ENCODE peak calls at places on chromosome 15, in seven cellular contexts. One of them, this sample, is unnamed. For H3K9me3 and H3K4me1, the result is how much of the 10 kb centered on the place peaks cover.

GRCh38 chr15:92810418-92811138 is 89.5 kb upstream of the CHD2 start:
- DNase-seq in CD4-positive, CD25-positive, alpha-beta regulatory T cell: no peak
- DNase-seq in testis: peak
- DNase-seq in A673: no peak
- DNase-seq in left ventricle myocardium inferior: peak
- DNase-seq in CD8-positive, alpha-beta T cell: no peak
- DNase-seq in adrenal gland: peak
- DNase-seq in this sample: peak

GRCh38 chr15:87365221-87365620 is 891.3 kb downstream of the NTRK3 start:
- DNase-seq in testis: no peak
- DNase-seq in CD8-positive, alpha-beta T cell: no peak
- DNase-seq in left ventricle myocardium inferior: no peak
- DNase-seq in adrenal gland: no peak
- DNase-seq in A673: no peak
- DNase-seq in CD4-positive, CD25-positive, alpha-beta regulatory T cell: no peak
- DNase-seq in this sample: no peak

GRCh38 chr15:62262305-62262941 is 97.3 kb upstream of the C2CD4B start:
- DNase-seq in testis: no peak
- DNase-seq in CD4-positive, CD25-positive, alpha-beta regulatory T cell: no peak
- DNase-seq in left ventricle myocardium inferior: no peak
- DNase-seq in A673: no peak
- DNase-seq in adrenal gland: no peak
- DNase-seq in CD8-positive, alpha-beta T cell: no peak
- DNase-seq in this sample: no peak

GRCh38 chr15:75025102-75025501 is 1.7 kb downstream of the PPCDC start:
- DNase-seq in left ventricle myocardium inferior: no peak
- DNase-seq in A673: no peak
- DNase-seq in CD8-positive, alpha-beta T cell: no peak
- DNase-seq in CD4-positive, CD25-positive, alpha-beta regulatory T cell: no peak
- DNase-seq in adrenal gland: no peak
- DNase-seq in testis: no peak
- DNase-seq in this sample: no peak

GRCh38 chr15:91926871-91927270 is 73.4 kb downstream of the SLCO3A1 start:
- DNase-seq in testis: no peak
- DNase-seq in CD4-positive, CD25-positive, alpha-beta regulatory T cell: no peak
- DNase-seq in A673: peak
- DNase-seq in left ventricle myocardium inferior: no peak
- DNase-seq in CD8-positive, alpha-beta T cell: no peak
- DNase-seq in adrenal gland: no peak
- DNase-seq in this sample: no peak

GRCh38 chr15:23420806-23421575 is 26.1 kb downstream of the GOLGA6L2 start:
- DNase-seq in adrenal gland: no peak
- DNase-seq in A673: no peak
- DNase-seq in CD4-positive, CD25-positive, alpha-beta regulatory T cell: no peak
- DNase-seq in CD8-positive, alpha-beta T cell: no peak
- DNase-seq in testis: no peak
- DNase-seq in left ventricle myocardium inferior: no peak
- DNase-seq in this sample: no peak

GRCh38 chr15:74174966-74175270 is 1.4 kb downstream of the ISLR start:
- DNase-seq in CD4-positive, CD25-positive, alpha-beta regulatory T cell: no peak
- DNase-seq in adrenal gland: peak
- DNase-seq in A673: no peak
- DNase-seq in left ventricle myocardium inferior: no peak
- DNase-seq in testis: no peak
- DNase-seq in CD8-positive, alpha-beta T cell: no peak
- DNase-seq in this sample: no peak

GRCh38 chr15:83746231-83746630 is 92.3 kb downstream of the ADAMTSL3 start:
- DNase-seq in adrenal gland: no peak
- DNase-seq in testis: no peak
- DNase-seq in CD8-positive, alpha-beta T cell: no peak
- DNase-seq in A673: no peak
- DNase-seq in left ventricle myocardium inferior: no peak
- DNase-seq in CD4-positive, CD25-positive, alpha-beta regulatory T cell: no peak
- DNase-seq in this sample: no peak

GRCh38 chr15:28955160-28955502 is 69.4 kb downstream of the APBA2 start:
- DNase-seq in left ventricle myocardium inferior: no peak
- DNase-seq in CD8-positive, alpha-beta T cell: no peak
- DNase-seq in CD4-positive, CD25-positive, alpha-beta regulatory T cell: no peak
- DNase-seq in testis: no peak
- DNase-seq in A673: peak
- DNase-seq in adrenal gland: no peak
- DNase-seq in this sample: no peak

GRCh38 chr15:92118162-92118935 is 264.8 kb downstream of the SLCO3A1 start:
- DNase-seq in adrenal gland: no peak
- DNase-seq in CD4-positive, CD25-positive, alpha-beta regulatory T cell: no peak
- DNase-seq in CD8-positive, alpha-beta T cell: no peak
- DNase-seq in left ventricle myocardium inferior: no peak
- DNase-seq in testis: no peak
- DNase-seq in A673: no peak
- DNase-seq in this sample: no peak

GRCh38 chr15:63381301-63382192 is at the start of gene CA12:
- DNase-seq in adrenal gland: no peak
- DNase-seq in testis: peak
- DNase-seq in CD8-positive, alpha-beta T cell: no peak
- DNase-seq in left ventricle myocardium inferior: peak
- DNase-seq in A673: peak
- DNase-seq in CD4-positive, CD25-positive, alpha-beta regulatory T cell: no peak
- DNase-seq in this sample: peak

GRCh38 chr15:86213420-86213819 is 133.7 kb downstream of the AGBL1 start:
- DNase-seq in A673: no peak
- DNase-seq in CD4-positive, CD25-positive, alpha-beta regulatory T cell: no peak
- DNase-seq in CD8-positive, alpha-beta T cell: no peak
- DNase-seq in left ventricle myocardium inferior: no peak
- DNase-seq in testis: no peak
- DNase-seq in adrenal gland: no peak
- DNase-seq in this sample: no peak

GRCh38 chr15:43998607-43999006 is 171.8 kb downstream of the WDR76 start:
- DNase-seq in CD4-positive, CD25-positive, alpha-beta regulatory T cell: no peak
- DNase-seq in A673: peak
- DNase-seq in left ventricle myocardium inferior: peak
- DNase-seq in CD8-positive, alpha-beta T cell: no peak
- DNase-seq in testis: peak
- DNase-seq in adrenal gland: no peak
- DNase-seq in this sample: peak

GRCh38 chr15:78790027-78790426 is 21.2 kb downstream of the ADAMTS7 start:
- DNase-seq in CD8-positive, alpha-beta T cell: no peak
- DNase-seq in adrenal gland: no peak
- DNase-seq in A673: no peak
- DNase-seq in left ventricle myocardium inferior: no peak
- DNase-seq in CD4-positive, CD25-positive, alpha-beta regulatory T cell: no peak
- DNase-seq in testis: no peak
- DNase-seq in this sample: no peak

GRCh38 chr15:93811305-93811704 is 420.1 kb upstream of the MCTP2 start:
- DNase-seq in A673: no peak
- DNase-seq in CD8-positive, alpha-beta T cell: no peak
- DNase-seq in adrenal gland: no peak
- DNase-seq in left ventricle myocardium inferior: no peak
- DNase-seq in CD4-positive, CD25-positive, alpha-beta regulatory T cell: no peak
- DNase-seq in testis: no peak
- DNase-seq in this sample: no peak

GRCh38 chr15:70035051-70035718 is 62.5 kb downstream of the TLE3 start:
- DNase-seq in testis: no peak
- DNase-seq in A673: no peak
- DNase-seq in adrenal gland: no peak
- DNase-seq in left ventricle myocardium inferior: no peak
- DNase-seq in CD8-positive, alpha-beta T cell: no peak
- DNase-seq in CD4-positive, CD25-positive, alpha-beta regulatory T cell: no peak
- DNase-seq in this sample: no peak

GRCh38 chr15:63232400-63232799 is 43.0 kb downstream of the RAB8B start:
- DNase-seq in CD8-positive, alpha-beta T cell: no peak
- DNase-seq in adrenal gland: no peak
- DNase-seq in testis: no peak
- DNase-seq in left ventricle myocardium inferior: no peak
- DNase-seq in CD4-positive, CD25-positive, alpha-beta regulatory T cell: peak
- DNase-seq in A673: peak
- DNase-seq in this sample: no peak

GRCh38 chr15:76566276-76566675 is 229.7 kb downstream of the ISL2 start:
- DNase-seq in left ventricle myocardium inferior: no peak
- DNase-seq in adrenal gland: no peak
- DNase-seq in CD4-positive, CD25-positive, alpha-beta regulatory T cell: no peak
- DNase-seq in testis: no peak
- DNase-seq in A673: peak
- DNase-seq in CD8-positive, alpha-beta T cell: no peak
- DNase-seq in this sample: no peak

GRCh38 chr15:46900992-46901391 is 816.3 kb upstream of the SEMA6D start:
- DNase-seq in CD4-positive, CD25-positive, alpha-beta regulatory T cell: no peak
- DNase-seq in A673: no peak
- DNase-seq in left ventricle myocardium inferior: no peak
- DNase-seq in adrenal gland: no peak
- DNase-seq in testis: no peak
- DNase-seq in CD8-positive, alpha-beta T cell: no peak
- DNase-seq in this sample: no peak
- H3K9me3 ChIP-seq in CD4-positive, CD25-positive, alpha-beta regulatory T cell: under half
- H3K9me3 ChIP-seq in A673: under half
- H3K9me3 ChIP-seq in left ventricle myocardium inferior: under half
- H3K9me3 ChIP-seq in adrenal gland: under half
- H3K9me3 ChIP-seq in testis: under half
- H3K9me3 ChIP-seq in CD8-positive, alpha-beta T cell: under half
- H3K9me3 ChIP-seq in this sample: under half

DNA sequence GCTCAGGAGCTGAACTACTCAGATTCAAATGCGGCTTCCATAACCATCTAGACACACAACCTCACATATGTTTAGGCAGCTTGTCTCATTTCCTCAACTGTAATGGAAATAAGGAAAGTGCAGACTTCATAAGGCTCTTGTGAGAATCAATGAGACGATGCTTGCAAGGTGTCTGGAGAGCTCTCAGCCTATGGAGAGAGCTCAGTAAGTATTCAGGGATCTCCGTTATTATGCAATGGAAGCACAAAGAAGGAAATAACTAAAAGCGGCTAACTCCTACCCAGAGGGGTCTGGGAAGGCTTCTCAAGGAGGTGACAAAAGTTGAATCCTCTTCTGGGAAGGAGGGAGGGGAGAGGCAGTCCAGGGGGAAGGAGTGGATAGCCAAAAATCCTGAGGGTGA is 50.1 kb upstream of the LIPC start:
- DNase-seq in A673: no peak
- DNase-seq in adrenal gland: no peak
- DNase-seq in testis: no peak
- DNase-seq in CD8-positive, alpha-beta T cell: no peak
- DNase-seq in CD4-positive, CD25-positive, alpha-beta regulatory T cell: no peak
- DNase-seq in left ventricle myocardium inferior: no peak
- DNase-seq in this sample: no peak
- H3K27ac ChIP-seq in A673: no peak
- H3K27ac ChIP-seq in adrenal gland: no peak
- H3K27ac ChIP-seq in testis: no peak
- H3K27ac ChIP-seq in CD8-positive, alpha-beta T cell: no peak
- H3K27ac ChIP-seq in CD4-positive, CD25-positive, alpha-beta regulatory T cell: no peak
- H3K27ac ChIP-seq in left ventricle myocardium inferior: no peak
- H3K27ac ChIP-seq in this sample: no peak

DNA sequence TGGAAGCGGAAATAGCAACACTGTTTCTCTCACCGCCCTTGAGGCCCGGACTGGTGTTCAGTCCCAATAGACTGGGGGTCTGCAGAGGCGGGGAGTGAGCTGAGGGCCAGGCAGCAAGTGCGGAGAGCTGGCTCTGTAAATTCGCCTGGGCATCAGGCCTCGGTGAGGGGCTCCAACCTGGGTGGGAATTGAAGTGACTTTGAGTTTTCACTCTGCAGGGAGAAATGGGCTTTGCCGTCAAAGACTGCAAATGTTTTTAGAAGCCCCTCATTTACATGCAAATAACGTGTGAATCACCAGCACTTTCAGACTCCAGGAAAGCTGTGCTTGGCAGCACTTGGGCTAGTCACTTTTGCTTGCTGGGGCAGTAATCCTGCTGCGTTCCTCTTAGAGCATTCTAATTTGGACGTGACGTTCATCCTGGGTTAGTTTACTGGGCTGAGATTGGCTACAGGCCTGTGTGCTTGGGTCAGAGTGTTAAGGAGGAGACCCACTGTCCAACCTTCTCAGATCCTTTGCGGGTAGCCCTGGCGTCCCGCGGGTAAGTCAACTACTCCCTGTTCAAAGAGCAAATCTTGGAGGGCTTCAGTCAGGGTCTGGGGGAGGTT is 88.7 kb downstream of the AAGAB start:
- DNase-seq in adrenal gland: no peak
- DNase-seq in CD8-positive, alpha-beta T cell: no peak
- DNase-seq in A673: peak
- DNase-seq in left ventricle myocardium inferior: no peak
- DNase-seq in CD4-positive, CD25-positive, alpha-beta regulatory T cell: no peak
- DNase-seq in testis: no peak
- DNase-seq in this sample: peak
- H3K4me1 ChIP-seq in adrenal gland: under half
- H3K4me1 ChIP-seq in CD8-positive, alpha-beta T cell: under half
- H3K4me1 ChIP-seq in A673: half or more
- H3K4me1 ChIP-seq in left ventricle myocardium inferior: half or more
- H3K4me1 ChIP-seq in CD4-positive, CD25-positive, alpha-beta regulatory T cell: under half
- H3K4me1 ChIP-seq in testis: under half
- H3K4me1 ChIP-seq in this sample: under half

DNA sequence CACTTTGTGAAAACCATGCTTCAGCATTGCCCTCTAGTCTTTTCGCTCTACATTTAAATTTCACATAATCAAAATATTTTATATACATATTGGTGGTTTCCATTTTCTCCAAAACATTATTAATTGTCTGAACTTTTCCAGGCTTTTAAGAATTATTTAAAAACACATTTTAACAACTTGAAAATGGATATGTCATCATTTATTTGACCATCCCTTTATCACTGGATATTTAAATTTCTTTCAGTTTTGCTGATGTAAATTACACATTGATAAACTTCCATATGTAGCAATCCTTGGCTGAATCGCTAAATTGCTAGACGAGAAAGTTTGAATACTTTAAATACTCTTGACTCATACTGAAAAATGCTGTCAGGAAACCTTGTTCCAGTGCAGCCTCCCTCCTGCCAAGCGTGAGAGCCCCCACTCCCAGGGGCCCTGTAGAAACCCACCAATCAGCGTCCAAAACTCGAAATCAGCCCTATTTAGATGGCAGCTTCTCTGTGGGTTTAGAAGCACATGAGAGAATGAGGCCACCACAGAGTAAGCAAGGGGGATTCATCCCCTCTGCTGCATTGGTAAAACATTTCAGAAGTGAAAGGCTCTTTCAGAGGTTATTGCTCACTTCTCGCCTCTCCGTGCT is 145.9 kb downstream of the ATP10A start:
- DNase-seq in CD4-positive, CD25-positive, alpha-beta regulatory T cell: no peak
- DNase-seq in adrenal gland: no peak
- DNase-seq in CD8-positive, alpha-beta T cell: no peak
- DNase-seq in testis: no peak
- DNase-seq in left ventricle myocardium inferior: no peak
- DNase-seq in A673: peak
- DNase-seq in this sample: no peak
- H3K9me3 ChIP-seq in CD4-positive, CD25-positive, alpha-beta regulatory T cell: under half
- H3K9me3 ChIP-seq in adrenal gland: under half
- H3K9me3 ChIP-seq in CD8-positive, alpha-beta T cell: under half
- H3K9me3 ChIP-seq in testis: under half
- H3K9me3 ChIP-seq in left ventricle myocardium inferior: under half
- H3K9me3 ChIP-seq in A673: under half
- H3K9me3 ChIP-seq in this sample: under half